ENCODE peak calls at places on chromosomes 3 and 15, in eight cellular contexts. D, A, W, G, R, O, M and Z are unnamed samples.

GRCh38 chr3:180420804-180421203 is 181.2 kb upstream of the TTC14 start:
- DNase-seq in D (no peak), A (no peak), W (peak; percentile 15), G (no peak), R (no peak), O (peak; percentile 39), M (no peak), Z (no peak)

GRCh38 chr15:69780981-69781380 is 316.7 kb downstream of the TLE3 start:
- DNase-seq in D (no peak), A (no peak), W (no peak), G (no peak), R (no peak), O (no peak), M (no peak), Z (no peak)

GRCh38 chr3:45992133-45992729 is 3.4 kb downstream of the FYCO1 start:
- DNase-seq in D (no peak), A (no peak), W (no peak), G (no peak), R (no peak), O (no peak), M (no peak), Z (no peak)

GRCh38 chr3:156483961-156484787 is 70.7 kb downstream of the SSR3 start:
- DNase-seq in D (peak; percentile 16), A (no peak), W (peak; percentile 75), G (no peak), R (no peak), O (peak; percentile 66), M (peak; percentile 68), Z (peak; percentile 92)

GRCh38 chr15:47682661-47683060 is 34.6 kb upstream of the SEMA6D start:
- DNase-seq in D (no peak), A (no peak), W (no peak), G (no peak), R (no peak), O (no peak), M (no peak), Z (no peak)

GRCh38 chr15:32743411-32744145 is 25.8 kb downstream of the GREM1 start:
- DNase-seq in D (no peak), A (no peak), W (peak; percentile 36), G (no peak), R (no peak), O (no peak), M (peak; percentile 60), Z (no peak)

GRCh38 chr15:82113116-82113715 is 67.4 kb upstream of the MEX3B start:
- DNase-seq in D (no peak), A (no peak), W (no peak), G (no peak), R (no peak), O (no peak), M (peak; percentile 16), Z (no peak)

GRCh38 chr15:66151809-66152208 is 101.7 kb downstream of the MEGF11 start:
- DNase-seq in D (peak; percentile 7), A (no peak), W (no peak), G (no peak), R (no peak), O (no peak), M (no peak), Z (no peak)

GRCh38 chr15:59099162-59099685 is 5.7 kb upstream of the CCNB2 start:
- DNase-seq in D (no peak), A (no peak), W (no peak), G (no peak), R (no peak), O (no peak), M (no peak), Z (no peak)

GRCh38 chr3:53495518-53496501 is 1.4 kb downstream of the CACNA1D start:
- DNase-seq in D (no peak), A (no peak), W (no peak), G (no peak), R (no peak), O (no peak), M (peak; percentile 20), Z (no peak)

GRCh38 chr15:70559840-70560239 is 203.5 kb downstream of the UACA start:
- DNase-seq in D (no peak), A (no peak), W (no peak), G (no peak), R (no peak), O (no peak), M (no peak), Z (no peak)

DNA sequence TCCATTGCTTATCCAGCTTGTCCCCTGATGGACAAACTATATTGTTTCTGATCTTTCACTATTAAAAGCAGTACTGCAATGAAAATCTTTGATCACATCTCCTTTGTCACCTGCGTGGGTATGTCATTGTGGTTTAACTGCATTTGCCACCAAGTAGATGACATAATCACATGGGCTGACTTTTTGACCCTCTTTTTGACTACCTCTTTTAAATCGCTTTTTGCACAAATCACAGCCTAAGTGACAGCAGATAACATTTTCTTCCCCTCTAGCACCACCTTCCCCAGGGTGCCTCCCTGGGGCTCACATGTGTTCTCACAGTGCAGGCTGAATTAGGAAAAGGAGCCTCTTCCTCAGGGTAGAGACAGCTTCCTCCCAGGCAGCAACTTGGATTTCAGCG is 1.1 kb upstream of the RBP1 start:
- DNase-seq in D (no peak), A (no peak), W (no peak), G (no peak), R (no peak), O (no peak), M (no peak), Z (no peak)
- H3K4me3 ChIP-seq in D (peak overlapping the region; percentile 67), A (peak overlapping the region; percentile 69), W (no peak overlapping the region), G (peak overlapping the region; percentile 64), R (no peak overlapping the region), O (no peak overlapping the region), M (no peak overlapping the region), Z (peak overlapping the region; percentile 77)

GRCh38 chr15:57133127-57133968 is 214.9 kb downstream of the TCF12 start:
- DNase-seq in D (no peak), A (no peak), W (no peak), G (no peak), R (no peak), O (peak; percentile 34), M (peak; percentile 33), Z (peak; percentile 78)
- TF ChIP-seq CTCF in D (no peak), A (no peak), W (no peak), G (no peak), R (no peak), O (no peak), M (no peak), Z (no peak)

DNA sequence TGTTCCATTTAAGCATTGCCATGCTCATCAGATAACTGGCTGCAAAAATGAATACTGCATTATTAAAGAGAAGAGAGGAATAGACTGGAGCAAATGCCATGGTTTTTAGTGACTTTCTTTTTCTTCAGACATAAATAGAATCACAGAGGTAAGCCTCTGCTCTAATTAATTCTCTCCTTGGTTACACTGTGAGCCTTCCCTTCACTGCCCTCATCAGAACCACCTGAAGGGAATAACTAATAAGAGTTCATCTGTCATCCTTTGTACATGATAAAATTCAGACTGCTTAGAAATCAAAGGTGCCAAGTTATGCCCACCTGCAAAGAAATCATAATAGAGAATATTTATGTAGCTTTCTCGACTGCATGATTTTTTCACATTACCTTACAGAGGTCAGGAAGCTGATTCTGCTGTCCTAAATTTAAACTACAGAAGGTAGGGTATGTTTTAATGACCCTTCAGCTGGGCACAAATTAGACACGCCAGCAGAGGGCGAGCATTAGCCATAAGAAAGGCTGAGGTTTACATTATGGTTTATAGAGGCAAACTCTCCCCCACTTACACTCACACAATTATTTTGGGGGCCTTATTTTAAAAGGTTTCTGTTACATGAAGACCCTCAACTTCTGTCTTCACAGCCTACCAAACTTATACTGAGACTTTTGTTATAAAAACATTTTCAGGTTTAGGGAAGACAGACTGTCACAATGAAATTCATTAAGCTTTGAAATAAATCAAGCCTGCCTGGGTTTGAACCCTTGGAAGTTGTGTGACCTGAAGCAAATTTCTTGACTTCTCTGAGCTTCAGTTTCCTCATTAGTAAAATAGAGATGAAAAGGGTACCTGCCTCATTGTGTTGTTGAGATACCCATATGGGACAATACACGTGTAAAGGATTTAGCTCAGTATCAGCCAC is 15.3 kb upstream of the UNC13C start:
- DNase-seq in D (peak; percentile 7), A (no peak), W (peak; percentile 37), G (no peak), R (peak; percentile 20), O (no peak), M (peak; percentile 4), Z (no peak)
- H3K4me3 ChIP-seq in D (no peak overlapping the region), A (no peak overlapping the region), W (no peak overlapping the region), G (no peak overlapping the region), R (no peak overlapping the region), O (no peak overlapping the region), M (no peak overlapping the region), Z (no peak overlapping the region)

GRCh38 chr3:136559896-136560295 is 192.3 kb downstream of the STAG1 start:
- DNase-seq in D (no peak), A (no peak), W (no peak), G (no peak), R (no peak), O (no peak), M (no peak), Z (peak; percentile 7)
- TF ChIP-seq CTCF in D (no peak), A (no peak), W (no peak), G (no peak), R (no peak), O (no peak), M (no peak), Z (no peak)

GRCh38 chr3:184604039-184604955 is 42.7 kb downstream of the EPHB3 start:
- DNase-seq in D (no peak), A (no peak), W (no peak), G (no peak), R (no peak), O (no peak), M (no peak), Z (no peak)
- H3K4me3 ChIP-seq in D (no peak overlapping the region), A (peak overlapping the region; percentile 32), W (no peak overlapping the region), G (peak overlapping the region; percentile 60), R (peak overlapping the region; percentile 39), O (peak overlapping the region; percentile 9), M (no peak overlapping the region), Z (peak overlapping the region; percentile 37)

DNA sequence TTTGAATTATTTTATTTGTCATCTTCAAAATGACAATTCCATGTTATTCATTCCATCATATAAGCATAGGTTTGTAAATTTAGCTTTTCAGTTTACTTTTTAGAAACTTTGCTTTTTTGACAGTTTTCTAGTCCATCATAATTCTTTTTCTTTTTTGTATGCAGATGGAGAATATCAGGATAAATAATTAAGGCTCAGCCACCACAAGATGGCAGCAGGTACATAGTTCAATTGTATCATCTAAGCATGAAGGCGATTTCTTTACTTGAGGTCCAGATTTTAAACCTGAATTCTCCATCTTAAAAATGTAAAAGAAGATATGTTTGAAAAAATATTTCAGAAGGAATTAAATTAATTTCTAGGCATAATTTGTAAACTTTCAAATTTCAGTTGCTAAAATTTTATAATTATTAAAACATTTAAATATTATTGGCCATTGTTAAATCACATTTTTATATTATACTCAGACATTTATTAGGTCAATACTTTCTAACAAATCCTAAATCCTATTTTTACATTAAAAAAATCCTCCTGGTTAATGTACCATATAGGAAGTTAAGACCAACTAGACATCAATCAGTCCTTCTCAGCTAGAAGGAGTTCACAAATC is 15.1 kb downstream of the PLSCR5 start:
- DNase-seq in D (peak; percentile 19), A (peak; percentile 15), W (peak; percentile 76), G (no peak), R (no peak), O (peak; percentile 52), M (peak; percentile 75), Z (peak; percentile 13)
- TF ChIP-seq CTCF in D (peak; percentile 64), A (peak; percentile 61), W (peak; percentile 60), G (no peak), R (peak; percentile 36), O (peak; percentile 66), M (peak; percentile 49), Z (peak; percentile 56)